ENCODE peak calls at places on chromosomes 2 and 18, in nine cellular contexts. F is adrenal gland, U is OCI-LY7, D is tibial artery, P is thyroid gland, H is A549, V is mammary epithelial cell, C is GM13976, M is kidney epithelial cell. X is an unnamed sample.

GRCh38 chr2:35454966-35455638 is 900.5 kb upstream of the CRIM1 start:
- DNase-seq in H (peak), U (no peak), V (peak), C (no peak), M (peak), D (no peak), F (no peak), P (no peak), X (no peak)

GRCh38 chr2:223019390-223019930 is 32.5 kb upstream of the KCNE4 start:
- DNase-seq in U (no peak), C (no peak), H (no peak), P (no peak), M (no peak), F (no peak), V (no peak), D (no peak), X (no peak)

GRCh38 chr2:84302513-84303412 is 156.3 kb downstream of the SUCLG1 start:
- DNase-seq in V (peak), C (peak), M (peak), D (no peak), F (peak), H (peak), U (peak), P (peak), X (peak)

GRCh38 chr2:28452534-28453081 is 43.3 kb upstream of the PLB1 start:
- DNase-seq in C (peak), H (peak), U (peak), V (no peak), P (peak), M (no peak), D (peak), F (peak), X (peak)

GRCh38 chr2:83695530-83695929 is 763.5 kb downstream of the SUCLG1 start:
- DNase-seq in C (no peak), F (no peak), H (no peak), P (no peak), V (no peak), M (no peak), D (no peak), U (no peak), X (no peak)

GRCh38 chr2:109256921-109257320 is 127.9 kb downstream of the SH3RF3 start:
- DNase-seq in P (no peak), M (no peak), C (no peak), H (no peak), D (peak), V (no peak), U (no peak), F (peak), X (no peak)

GRCh38 chr18:76821356-76821874 is 942 bp upstream of the ZNF236 start:
- DNase-seq in C (no peak), V (no peak), F (no peak), M (no peak), D (no peak), P (no peak), U (peak), H (no peak), X (no peak)

GRCh38 chr2:230915297-230915696 is 9.7 kb downstream of the GPR55 start:
- DNase-seq in V (no peak), C (no peak), M (no peak), D (peak), U (no peak), P (no peak), F (no peak), H (no peak), X (no peak)

GRCh38 chr2:240983361-240983995 is 14.9 kb upstream of the SNED1 start:
- DNase-seq in V (peak), H (peak), M (no peak), D (peak), U (peak), F (no peak), C (peak), P (peak), X (peak)

GRCh38 chr2:231900486-231900942 is 25.7 kb downstream of the NPPC start:
- DNase-seq in D (peak), P (peak), H (peak), V (peak), U (peak), C (peak), M (peak), F (peak), X (peak)

GRCh38 chr2:161842751-161843433 is 218.7 kb downstream of the SLC4A10 start:
- DNase-seq in U (peak), H (no peak), F (no peak), C (no peak), V (no peak), D (no peak), M (no peak), P (no peak), X (no peak)

GRCh38 chr18:9734189-9734588 is 26.1 kb downstream of the RAB31 start:
- DNase-seq in D (no peak), V (no peak), H (peak), U (no peak), C (no peak), P (no peak), M (no peak), F (peak), X (no peak)

GRCh38 chr2:193963472-193964119 is 1693.4 kb upstream of the SLC39A10 start:
- DNase-seq in H (peak), P (no peak), M (peak), V (peak), F (no peak), U (peak), C (peak), D (no peak), X (no peak)

GRCh38 chr18:49499046-49499637 is 12.1 kb upstream of the C18orf32 start:
- DNase-seq in D (no peak), V (no peak), F (no peak), M (no peak), H (no peak), U (no peak), C (no peak), P (no peak), X (no peak)

GRCh38 chr2:225781991-225782390 is 382.5 kb downstream of the NYAP2 start:
- DNase-seq in D (no peak), C (no peak), F (no peak), P (no peak), M (no peak), U (no peak), H (no peak), V (no peak), X (no peak)

GRCh38 chr18:53796042-53796729 is 428.3 kb downstream of the MBD2 start:
- DNase-seq in F (no peak), P (no peak), D (peak), U (no peak), H (peak), V (peak), M (peak), C (peak), X (no peak)

GRCh38 chr2:136005462-136006205 is 20.2 kb upstream of the DARS1 start:
- DNase-seq in P (no peak), H (no peak), U (peak), F (no peak), M (no peak), D (no peak), C (no peak), V (no peak), X (no peak)

GRCh38 chr2:235765181-235765820 is 271.5 kb downstream of the AGAP1 start:
- DNase-seq in U (no peak), F (no peak), M (peak), D (peak), C (no peak), V (no peak), P (no peak), H (peak), X (no peak)

GRCh38 chr2:227460079-227460485 is 11.9 kb upstream of the AGFG1 start:
- DNase-seq in V (peak), F (peak), H (no peak), U (no peak), D (no peak), M (no peak), P (no peak), C (peak), X (peak)

GRCh38 chr2:219871396-219871795 is 244.0 kb downstream of the SLC4A3 start:
- DNase-seq in V (no peak), D (no peak), P (no peak), M (no peak), C (no peak), U (no peak), H (no peak), F (no peak), X (no peak)

GRCh38 chr2:121532347-121532766 is 1.7 kb downstream of the RNU4ATAC start:
- DNase-seq in M (no peak), F (no peak), P (no peak), H (peak), C (no peak), V (no peak), D (no peak), U (no peak), X (no peak)

GRCh38 chr2:231382116-231382515 is 13.4 kb upstream of the B3GNT7 start:
- DNase-seq in U (no peak), P (no peak), M (no peak), D (no peak), C (no peak), H (no peak), F (no peak), V (no peak), X (no peak)

GRCh38 chr2:238117199-238118154 is 17.3 kb downstream of the ESPNL start:
- DNase-seq in P (no peak), F (no peak), H (no peak), V (peak), C (no peak), M (no peak), D (no peak), U (no peak), X (no peak)

GRCh38 chr18:79510731-79511141 is 115.0 kb downstream of the NFATC1 start:
- DNase-seq in M (no peak), P (no peak), V (no peak), H (no peak), F (peak), D (peak), U (no peak), C (no peak), X (no peak)

GRCh38 chr2:137000790-137001189 is 235.4 kb downstream of the THSD7B start:
- DNase-seq in V (no peak), C (no peak), D (no peak), U (no peak), F (no peak), M (no peak), P (no peak), H (no peak), X (no peak)

GRCh38 chr18:50161806-50162205 is 33.1 kb downstream of the MYO5B start:
- DNase-seq in P (no peak), M (no peak), V (peak), H (no peak), U (no peak), F (no peak), C (no peak), D (no peak), X (no peak)

GRCh38 chr18:41073372-41073954 is 881.6 kb upstream of the PIK3C3 start:
- DNase-seq in M (peak), H (no peak), U (no peak), P (no peak), F (no peak), D (no peak), V (peak), C (no peak), X (no peak)

GRCh38 chr2:234635284-234635683 is 138.4 kb upstream of the ARL4C start:
- DNase-seq in P (no peak), U (no peak), H (no peak), C (no peak), V (no peak), D (no peak), F (no peak), M (no peak), X (no peak)
- TF ChIP-seq CTCF in P (no peak), U (no peak), H (no peak), C (no peak), V (no peak), D (no peak), F (no peak), M (no peak), X (no peak)

GRCh38 chr2:3307236-3307635 is 70.4 kb downstream of the EIPR1 start:
- DNase-seq in U (no peak), C (no peak), M (no peak), V (no peak), P (no peak), H (no peak), F (no peak), D (no peak), X (no peak)

GRCh38 chr2:3305952-3306351 is 71.7 kb downstream of the EIPR1 start:
- DNase-seq in U (no peak), F (no peak), C (no peak), H (no peak), P (no peak), V (no peak), D (no peak), M (no peak), X (no peak)

GRCh38 chr2:3305431-3305830 is 72.2 kb downstream of the EIPR1 start:
- DNase-seq in D (no peak), H (no peak), P (no peak), M (no peak), U (no peak), C (no peak), V (no peak), F (no peak), X (no peak)

GRCh38 chr2:3309496-3310355 is 67.9 kb downstream of the EIPR1 start:
- DNase-seq in H (no peak), D (no peak), F (peak), U (no peak), M (no peak), V (no peak), C (no peak), P (peak), X (no peak)

GRCh38 chr2:3307901-3308300 is 69.7 kb downstream of the EIPR1 start:
- DNase-seq in U (no peak), P (no peak), V (no peak), M (no peak), H (no peak), F (no peak), D (no peak), C (no peak), X (no peak)
- TF ChIP-seq CTCF in U (no peak), P (no peak), V (no peak), M (no peak), H (no peak), F (no peak), D (no peak), C (no peak), X (no peak)

DNA sequence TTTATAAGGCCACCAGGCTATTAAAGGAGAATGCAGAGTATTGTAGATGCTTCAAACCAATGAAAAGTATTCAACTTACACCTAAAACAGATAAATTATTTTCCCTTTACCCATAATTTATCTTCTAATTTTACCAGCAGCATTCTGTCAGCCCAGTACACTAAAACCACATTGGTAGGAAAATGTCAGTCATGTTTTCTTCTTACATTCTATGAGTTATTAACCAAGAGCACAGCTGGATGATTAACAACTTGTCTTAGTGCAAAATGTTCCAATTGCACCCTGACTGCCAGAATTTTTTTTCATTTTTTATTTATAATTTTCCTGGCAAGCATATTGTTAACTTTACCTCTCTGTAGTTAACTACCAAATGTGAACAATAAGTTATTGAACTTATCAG is 79.0 kb upstream of the WDR75 start:
- DNase-seq in V (no peak), H (no peak), P (no peak), F (no peak), D (no peak), C (no peak), M (no peak), U (no peak), X (no peak)
- TF ChIP-seq CTCF in V (no peak), H (no peak), P (no peak), F (no peak), D (no peak), C (no peak), M (no peak), U (no peak), X (no peak)

DNA sequence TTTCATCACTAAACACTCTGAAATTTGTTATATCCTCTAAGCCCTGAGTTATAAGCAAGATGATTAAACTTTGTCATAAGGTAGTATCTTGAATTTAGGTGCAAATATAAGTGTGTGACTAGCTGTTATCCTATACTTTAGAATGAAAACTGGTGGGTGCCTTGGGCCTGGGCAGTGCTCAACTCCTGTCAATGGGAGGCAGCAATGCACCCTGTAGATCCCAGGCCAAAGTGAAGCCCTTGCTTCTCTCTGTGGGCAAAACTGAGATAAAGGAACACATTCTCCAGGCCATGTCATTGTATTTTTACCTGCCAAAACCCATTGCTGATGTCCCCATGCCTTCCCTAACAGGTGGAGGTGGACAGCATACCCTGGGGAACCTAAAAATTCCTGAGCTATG is 525.2 kb downstream of the TNS1 start:
- DNase-seq in D (no peak), P (no peak), H (no peak), V (no peak), F (no peak), C (no peak), U (no peak), M (no peak), X (no peak)
- TF ChIP-seq CTCF in D (no peak), P (no peak), H (no peak), V (no peak), F (no peak), C (no peak), U (peak), M (no peak), X (no peak)

GRCh38 chr18:24799720-24800119 is 339.3 kb downstream of the HRH4 start:
- DNase-seq in U (no peak), D (no peak), V (no peak), F (peak), H (no peak), M (no peak), P (no peak), C (no peak), X (no peak)

GRCh38 chr18:24802439-24802838 is 342.0 kb downstream of the HRH4 start:
- DNase-seq in H (no peak), C (no peak), D (no peak), U (no peak), V (no peak), M (no peak), P (no peak), F (no peak), X (no peak)

GRCh38 chr18:24801011-24801410 is 340.6 kb downstream of the HRH4 start:
- DNase-seq in D (no peak), F (no peak), P (no peak), V (no peak), U (no peak), C (no peak), M (no peak), H (no peak), X (no peak)

GRCh38 chr18:24797987-24798386 is 337.6 kb downstream of the HRH4 start:
- DNase-seq in M (no peak), F (no peak), H (no peak), P (no peak), V (no peak), U (no peak), C (no peak), D (no peak), X (no peak)

DNA sequence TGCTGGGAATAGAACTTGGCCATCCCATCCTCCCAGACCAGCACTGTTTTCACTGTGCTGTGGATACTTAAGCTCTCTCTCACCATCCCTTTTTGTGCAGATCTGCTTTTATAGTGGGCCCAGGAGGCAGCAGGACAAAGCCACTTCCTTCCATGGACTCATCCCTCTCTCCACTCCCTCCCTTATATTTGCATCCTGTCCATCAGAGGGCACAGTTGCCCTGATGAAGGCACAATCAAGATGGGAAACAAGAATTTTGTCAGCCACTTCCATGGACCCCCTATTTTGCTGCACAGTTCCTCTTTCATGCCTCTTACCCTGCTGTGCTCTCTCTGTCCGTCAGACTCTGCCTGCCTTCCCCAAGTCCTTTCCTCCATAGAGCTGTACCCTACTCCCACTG is 338.7 kb downstream of the HRH4 start:
- DNase-seq in U (no peak), H (no peak), C (no peak), P (no peak), M (no peak), V (no peak), F (no peak), D (no peak), X (no peak)
- TF ChIP-seq CTCF in U (no peak), H (no peak), C (no peak), P (no peak), M (no peak), V (no peak), F (no peak), D (no peak), X (no peak)

X was measured in GM10248.